ENCODE peak calls at places on chromosomes 4 and X, in eight cellular contexts. E, A, H, N, W, D, F and V are unnamed samples.

GRCh38 chrX:97790850-97791249 is 907.1 kb downstream of the RPA4 start:
- DNase-seq in E (no peak), A (no peak), H (no peak), N (no peak), W (no peak), D (no peak), F (no peak), V (no peak)

GRCh38 chr4:3302786-3303444 is 10.1 kb downstream of the RGS12 start:
- DNase-seq in E (peak), A (no peak), H (no peak), N (no peak), W (no peak), D (peak), F (peak), V (no peak)

GRCh38 chr4:173578956-173579355 is 48.9 kb upstream of the HAND2 start:
- DNase-seq in E (no peak), A (no peak), H (no peak), N (no peak), W (no peak), D (no peak), F (no peak), V (no peak)

GRCh38 chr4:8859550-8860095 is 12.0 kb downstream of the HMX1 start:
- DNase-seq in E (no peak), A (no peak), H (no peak), N (peak), W (no peak), D (no peak), F (no peak), V (no peak)

GRCh38 chr4:61299316-61299715 is 99.2 kb downstream of the ADGRL3 start:
- DNase-seq in E (no peak), A (no peak), H (no peak), N (no peak), W (no peak), D (no peak), F (no peak), V (no peak)

GRCh38 chr4:173169428-173170209 is 1.0 kb downstream of the GALNT7 start:
- DNase-seq in E (no peak), A (peak), H (peak), N (peak), W (peak), D (peak), F (peak), V (no peak)

GRCh38 chrX:122113376-122113775 is 1066.0 kb downstream of the GLUD2 start:
- DNase-seq in E (no peak), A (no peak), H (no peak), N (peak), W (no peak), D (no peak), F (no peak), V (no peak)

GRCh38 chr4:180560896-180561295 is 1682.3 kb upstream of the TENM3 start:
- DNase-seq in E (no peak), A (no peak), H (peak), N (no peak), W (peak), D (no peak), F (no peak), V (peak)

GRCh38 chr4:128835498-128836222 is 26.2 kb downstream of the JADE1 start:
- DNase-seq in E (no peak), A (no peak), H (peak), N (no peak), W (no peak), D (no peak), F (no peak), V (no peak)

GRCh38 chr4:82774711-82775171 is 23.9 kb downstream of the SCD5 start:
- DNase-seq in E (no peak), A (no peak), H (peak), N (no peak), W (no peak), D (no peak), F (no peak), V (no peak)

GRCh38 chrX:44733931-44734330 is 109.9 kb upstream of the DUSP21 start:
- DNase-seq in E (no peak), A (no peak), H (peak), N (no peak), W (no peak), D (no peak), F (no peak), V (no peak)

GRCh38 chrX:21975827-21976226 is 35.3 kb downstream of the SMS start:
- DNase-seq in E (no peak), A (no peak), H (peak), N (peak), W (peak), D (no peak), F (no peak), V (no peak)

GRCh38 chrX:51332188-51332942 is at the start of gene NUDT10:
- DNase-seq in E (no peak), A (peak), H (peak), N (peak), W (peak), D (peak), F (no peak), V (peak)

GRCh38 chr4:1396806-1397455 is 9.3 kb downstream of the NKX1-1 start:
- DNase-seq in E (no peak), A (no peak), H (no peak), N (no peak), W (no peak), D (peak), F (no peak), V (no peak)

GRCh38 chrX:49761481-49761880 is 65.7 kb upstream of the PAGE1 start:
- DNase-seq in E (no peak), A (no peak), H (peak), N (peak), W (peak), D (no peak), F (peak), V (no peak)

GRCh38 chr4:128831526-128832252 is 22.2 kb downstream of the JADE1 start:
- DNase-seq in E (no peak), A (no peak), H (no peak), N (peak), W (no peak), D (no peak), F (no peak), V (no peak)

GRCh38 chr4:183645326-183645725 is 13.7 kb downstream of the RWDD4 start:
- DNase-seq in E (no peak), A (no peak), H (no peak), N (no peak), W (no peak), D (no peak), F (no peak), V (no peak)

GRCh38 chrX:63930140-63930539 is 145.1 kb upstream of the ARHGEF9 start:
- DNase-seq in E (no peak), A (no peak), H (peak), N (peak), W (peak), D (no peak), F (no peak), V (no peak)

GRCh38 chr4:95517799-95518198 is 31.0 kb downstream of the UNC5C start:
- DNase-seq in E (no peak), A (no peak), H (no peak), N (no peak), W (no peak), D (no peak), F (no peak), V (no peak)

GRCh38 chr4:7905461-7905915 is 34.2 kb downstream of the AFAP1 start:
- DNase-seq in E (no peak), A (no peak), H (peak), N (no peak), W (no peak), D (no peak), F (no peak), V (no peak)

GRCh38 chr4:145481942-145482208 is 222 bp downstream of the SMAD1 start:
- DNase-seq in E (no peak), A (no peak), H (no peak), N (no peak), W (no peak), D (no peak), F (no peak), V (no peak)

GRCh38 chrX:2819345-2820130 is 9.2 kb upstream of the GYG2 start:
- DNase-seq in E (no peak), A (no peak), H (peak), N (no peak), W (peak), D (no peak), F (peak), V (no peak)

GRCh38 chr4:141905751-141906150 is 269.4 kb downstream of the IL15 start:
- DNase-seq in E (no peak), A (no peak), H (peak), N (no peak), W (no peak), D (no peak), F (no peak), V (peak)

GRCh38 chrX:14361430-14361829 is 167.9 kb upstream of the GLRA2 start:
- DNase-seq in E (no peak), A (no peak), H (no peak), N (no peak), W (no peak), D (no peak), F (no peak), V (no peak)

GRCh38 chr4:53558061-53558801 is 33.1 kb downstream of the LNX1 start:
- DNase-seq in E (no peak), A (no peak), H (peak), N (peak), W (peak), D (no peak), F (no peak), V (no peak)

GRCh38 chr4:145351162-145351561 is 130.5 kb upstream of the SMAD1 start:
- DNase-seq in E (no peak), A (no peak), H (peak), N (no peak), W (peak), D (no peak), F (no peak), V (no peak)

GRCh38 chr4:159107203-159107921 is 4.5 kb downstream of the RAPGEF2 start:
- DNase-seq in E (no peak), A (no peak), H (peak), N (no peak), W (peak), D (no peak), F (no peak), V (no peak)

GRCh38 chrX:133859336-133859735 is 126.1 kb downstream of the GPC3 start:
- DNase-seq in E (no peak), A (no peak), H (no peak), N (no peak), W (peak), D (no peak), F (no peak), V (no peak)

GRCh38 chrX:10110984-10111363 is 45.8 kb upstream of the CLCN4 start:
- DNase-seq in E (no peak), A (no peak), H (no peak), N (no peak), W (no peak), D (no peak), F (no peak), V (no peak)

GRCh38 chrX:143853488-143853887 is 30.4 kb upstream of the UBE2NL start:
- DNase-seq in E (no peak), A (no peak), H (peak), N (no peak), W (no peak), D (no peak), F (no peak), V (no peak)

GRCh38 chr4:88467392-88467791 is 10.5 kb downstream of the HERC5 start:
- DNase-seq in E (no peak), A (no peak), H (no peak), N (no peak), W (no peak), D (no peak), F (no peak), V (no peak)

GRCh38 chr4:749771-750666 is 44.4 kb downstream of the PCGF3 start:
- DNase-seq in E (no peak), A (no peak), H (peak), N (no peak), W (no peak), D (peak), F (no peak), V (no peak)

DNA sequence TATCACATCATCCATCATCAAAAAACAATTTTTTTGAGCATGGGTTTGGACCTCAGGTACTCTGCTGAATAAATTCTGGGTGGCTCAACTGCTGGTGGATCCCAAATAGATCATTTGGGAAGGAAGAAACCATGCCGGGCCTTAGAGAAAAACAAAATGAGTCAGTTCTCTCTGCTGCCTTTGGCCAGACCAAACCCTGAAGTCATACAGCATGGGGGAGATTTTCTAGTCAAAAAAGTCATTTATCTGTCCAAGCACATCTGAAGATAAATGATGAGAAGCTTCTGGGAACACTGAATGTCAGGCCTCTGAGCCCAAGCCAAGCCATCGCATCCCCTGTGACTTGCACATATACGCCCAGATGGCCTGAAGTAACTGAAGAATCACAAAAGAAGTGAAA is 261.4 kb downstream of the DHX15 start:
- DNase-seq in E (no peak), A (no peak), H (peak), N (no peak), W (peak), D (no peak), F (no peak), V (no peak)
- H3K4me3 ChIP-seq in E (no peak), A (no peak), H (no peak), N (peak), W (no peak), D (no peak), F (no peak), V (no peak)

GRCh38 chr4:31692407-31692940 is 972.3 kb downstream of the PCDH7 start:
- DNase-seq in E (no peak), A (no peak), H (no peak), N (no peak), W (no peak), D (no peak), F (no peak), V (no peak)
- TF ChIP-seq CTCF in E (no peak), A (no peak), H (peak), N (peak), W (peak), D (no peak), F (peak), V (no peak)

GRCh38 chrX:39821709-39822095 is 276.1 kb downstream of the BCOR start:
- DNase-seq in E (no peak), A (no peak), H (no peak), N (no peak), W (no peak), D (no peak), F (no peak), V (no peak)
- H3K4me3 ChIP-seq in E (peak), A (no peak), H (no peak), N (peak), W (no peak), D (no peak), F (no peak), V (peak)

GRCh38 chr4:108018038-108018883 is 28.6 kb downstream of the HADH start:
- DNase-seq in E (peak), A (peak), H (peak), N (peak), W (peak), D (no peak), F (peak), V (peak)

GRCh38 chr4:108013955-108014354 is 24.3 kb downstream of the HADH start:
- DNase-seq in E (no peak), A (no peak), H (no peak), N (no peak), W (no peak), D (no peak), F (no peak), V (no peak)

GRCh38 chr4:108013332-108013731 is 23.6 kb downstream of the HADH start:
- DNase-seq in E (no peak), A (no peak), H (no peak), N (no peak), W (no peak), D (no peak), F (no peak), V (no peak)

GRCh38 chr4:108024078-108024990 is 34.6 kb downstream of the HADH start:
- DNase-seq in E (no peak), A (no peak), H (no peak), N (no peak), W (no peak), D (no peak), F (no peak), V (peak)

GRCh38 chr4:108018884-108019187 is 29.1 kb downstream of the HADH start:
- DNase-seq in E (no peak), A (no peak), H (no peak), N (no peak), W (no peak), D (no peak), F (no peak), V (no peak)
- TF ChIP-seq CTCF in E (no peak), A (no peak), H (no peak), N (no peak), W (no peak), D (no peak), F (no peak), V (no peak)

GRCh38 chr4:140096921-140097320 is 57.1 kb downstream of the MAML3 start:
- DNase-seq in E (no peak), A (no peak), H (peak), N (no peak), W (no peak), D (no peak), F (peak), V (no peak)

GRCh38 chr4:140096483-140096861 is 57.5 kb downstream of the MAML3 start:
- DNase-seq in E (no peak), A (no peak), H (no peak), N (no peak), W (no peak), D (no peak), F (no peak), V (no peak)

GRCh38 chr4:140097572-140097971 is 56.4 kb downstream of the MAML3 start:
- DNase-seq in E (no peak), A (no peak), H (no peak), N (no peak), W (peak), D (no peak), F (no peak), V (no peak)

GRCh38 chr4:140099993-140100392 is 54.0 kb downstream of the MAML3 start:
- DNase-seq in E (no peak), A (peak), H (no peak), N (no peak), W (no peak), D (peak), F (no peak), V (no peak)

GRCh38 chr4:140098481-140099132 is 55.4 kb downstream of the MAML3 start:
- DNase-seq in E (no peak), A (no peak), H (peak), N (no peak), W (peak), D (no peak), F (no peak), V (no peak)
- H3K4me3 ChIP-seq in E (no peak), A (no peak), H (no peak), N (no peak), W (no peak), D (no peak), F (no peak), V (no peak)

GRCh38 chr4:152164561-152164960 is 371.3 kb downstream of the FBXW7 start:
- DNase-seq in E (no peak), A (no peak), H (no peak), N (peak), W (peak), D (no peak), F (no peak), V (no peak)
- TF ChIP-seq CTCF in E (no peak), A (no peak), H (no peak), N (peak), W (peak), D (no peak), F (no peak), V (no peak)

GRCh38 chr4:40672528-40673522 is 43.2 kb upstream of the RBM47 start:
- DNase-seq in E (peak), A (no peak), H (peak), N (peak), W (peak), D (no peak), F (no peak), V (peak)
- H3K4me3 ChIP-seq in E (no peak), A (no peak), H (no peak), N (no peak), W (no peak), D (no peak), F (no peak), V (no peak)